ENCODE peak calls at places on chromosomes 4 and X, in eight cellular contexts. Z is body of pancreas; T is gastrocnemius medialis; J is CD4-positive, alpha-beta T cell; S is mucosa of descending colon; O is adrenal gland; G is brain microvascular endothelial cell; F is breast epithelium. E is an unnamed sample.

GRCh38 chr4:3614731-3614980 is 82.4 kb upstream of the LRPAP1 start:
- DNase-seq in Z (no peak), T (no peak), J (no peak), S (no peak), O (no peak), G (no peak), F (no peak), E (no peak)

GRCh38 chr4:94274912-94275311 is 67.2 kb downstream of the SMARCAD1 start:
- DNase-seq in Z (no peak), T (no peak), J (no peak), S (no peak), O (no peak), G (no peak), F (no peak), E (no peak)

GRCh38 chrX:85084770-85085393 is 81.2 kb downstream of the APOOL start:
- DNase-seq in Z (peak), T (no peak), J (no peak), S (peak), O (peak), G (peak), F (no peak), E (no peak)

GRCh38 chrX:74536142-74537010 is 78.0 kb downstream of the RLIM start:
- DNase-seq in Z (peak), T (peak), J (no peak), S (peak), O (peak), G (peak), F (peak), E (peak)

GRCh38 chrX:3244203-3244743 is 102.2 kb downstream of the MXRA5 start:
- DNase-seq in Z (no peak), T (no peak), J (no peak), S (no peak), O (no peak), G (peak), F (no peak), E (no peak)

GRCh38 chr4:168019019-168019651 is 73.2 kb upstream of the ANXA10 start:
- DNase-seq in Z (no peak), T (no peak), J (no peak), S (no peak), O (no peak), G (peak), F (no peak), E (no peak)

GRCh38 chr4:162865102-162865501 is 301.6 kb downstream of the NAF1 start:
- DNase-seq in Z (no peak), T (no peak), J (no peak), S (peak), O (no peak), G (no peak), F (no peak), E (no peak)

GRCh38 chrX:53073115-53073581 is 9.0 kb upstream of the TSPYL2 start:
- DNase-seq in Z (no peak), T (no peak), J (no peak), S (no peak), O (no peak), G (no peak), F (no peak), E (no peak)

GRCh38 chr4:8564595-8564994 is 15.6 kb upstream of the GPR78 start:
- DNase-seq in Z (no peak), T (no peak), J (no peak), S (no peak), O (no peak), G (no peak), F (no peak), E (no peak)

GRCh38 chr4:37537484-37537883 is 148.7 kb downstream of the RELL1 start:
- DNase-seq in Z (no peak), T (no peak), J (no peak), S (no peak), O (no peak), G (no peak), F (no peak), E (no peak)

GRCh38 chr4:83010522-83011318 is at the start of gene LIN54:
- DNase-seq in Z (peak), T (peak), J (peak), S (peak), O (peak), G (peak), F (peak), E (peak)

GRCh38 chr4:187922274-187922673 is 73.3 kb upstream of the ZFP42 start:
- DNase-seq in Z (no peak), T (no peak), J (no peak), S (no peak), O (no peak), G (no peak), F (no peak), E (no peak)

GRCh38 chrX:17376381-17377046 is 1.5 kb downstream of the NHS start:
- DNase-seq in Z (no peak), T (no peak), J (no peak), S (no peak), O (peak), G (no peak), F (no peak), E (no peak)

GRCh38 chr4:1002131-1002630 is 9.0 kb upstream of the SLC26A1 start:
- DNase-seq in Z (peak), T (no peak), J (no peak), S (no peak), O (peak), G (no peak), F (no peak), E (no peak)

GRCh38 chrX:70007946-70008345 is 41.8 kb downstream of the AWAT2 start:
- DNase-seq in Z (no peak), T (no peak), J (no peak), S (no peak), O (no peak), G (no peak), F (no peak), E (no peak)

GRCh38 chr4:186058253-186058979 is 10.5 kb upstream of the TLR3 start:
- DNase-seq in Z (no peak), T (no peak), J (no peak), S (no peak), O (no peak), G (no peak), F (no peak), E (no peak)

GRCh38 chr4:139164731-139165130 is 12.3 kb downstream of the ELF2 start:
- DNase-seq in Z (no peak), T (no peak), J (no peak), S (no peak), O (no peak), G (no peak), F (no peak), E (no peak)

GRCh38 chrX:47420264-47420663 is 49.9 kb downstream of the ZNF157 start:
- DNase-seq in Z (no peak), T (no peak), J (no peak), S (no peak), O (no peak), G (no peak), F (no peak), E (no peak)

GRCh38 chrX:144730486-144730885 is 516.8 kb upstream of the SPANXN1 start:
- DNase-seq in Z (no peak), T (no peak), J (no peak), S (no peak), O (no peak), G (no peak), F (no peak), E (no peak)

GRCh38 chrX:108131471-108131870 is 39.9 kb downstream of the ATG4A start:
- DNase-seq in Z (no peak), T (no peak), J (no peak), S (no peak), O (no peak), G (peak), F (no peak), E (no peak)

GRCh38 chr4:1759818-1760223 is 33.3 kb upstream of the FGFR3 start:
- DNase-seq in Z (no peak), T (no peak), J (no peak), S (no peak), O (no peak), G (no peak), F (no peak), E (no peak)

GRCh38 chrX:39204945-39205344 is 403.7 kb downstream of the MID1IP1 start:
- DNase-seq in Z (no peak), T (no peak), J (no peak), S (no peak), O (no peak), G (no peak), F (no peak), E (no peak)

GRCh38 chrX:146224442-146224841 is 406.8 kb downstream of the SLITRK2 start:
- DNase-seq in Z (no peak), T (no peak), J (no peak), S (no peak), O (no peak), G (no peak), F (no peak), E (no peak)

GRCh38 chr4:55906999-55907398 is 41.7 kb upstream of the CEP135 start:
- DNase-seq in Z (no peak), T (no peak), J (no peak), S (no peak), O (no peak), G (no peak), F (no peak), E (no peak)

GRCh38 chr4:46219872-46220271 is 96.0 kb upstream of the GABRG1 start:
- DNase-seq in Z (no peak), T (no peak), J (no peak), S (no peak), O (no peak), G (no peak), F (no peak), E (no peak)

GRCh38 chrX:1393871-1394615 is 2.1 kb upstream of the SLC25A6 start:
- DNase-seq in Z (peak), T (no peak), J (no peak), S (no peak), O (peak), G (no peak), F (no peak), E (no peak)

GRCh38 chr4:118014831-118015230 is 19.5 kb upstream of the NDST3 start:
- DNase-seq in Z (no peak), T (no peak), J (no peak), S (no peak), O (no peak), G (no peak), F (no peak), E (no peak)

DNA sequence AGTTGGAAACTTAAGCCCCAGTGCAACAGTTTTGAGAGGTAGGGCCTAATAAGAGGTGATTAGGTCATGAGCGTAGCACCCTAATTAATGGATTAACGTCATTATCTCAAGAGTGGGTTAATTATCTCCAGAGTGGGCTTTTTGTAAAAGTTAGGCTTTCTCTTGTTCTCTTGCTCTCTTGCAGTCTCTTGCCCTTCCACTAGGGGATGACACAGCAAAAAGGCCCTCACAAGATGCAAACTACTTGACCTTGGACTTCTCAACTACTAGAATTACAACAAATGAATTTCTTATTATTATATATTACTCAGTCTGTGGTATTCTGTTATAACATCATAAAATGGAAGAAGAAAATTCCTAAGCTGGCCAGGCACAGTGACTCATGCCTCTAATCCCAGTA is 22.1 kb upstream of the NDST3 start:
- DNase-seq in Z (no peak), T (no peak), J (no peak), S (no peak), O (no peak), G (no peak), F (no peak), E (no peak)
- TF ChIP-seq CTCF in Z (no peak), T (no peak), J (no peak), S (no peak), O (no peak), G (peak), F (no peak), E (no peak)

GRCh38 chr4:84639143-84639542 is 56.2 kb downstream of the CDS1 start:
- DNase-seq in Z (no peak), T (no peak), J (no peak), S (no peak), O (no peak), G (no peak), F (no peak), E (no peak)

GRCh38 chr4:84631573-84631972 is 48.6 kb downstream of the CDS1 start:
- DNase-seq in Z (no peak), T (no peak), J (no peak), S (no peak), O (no peak), G (no peak), F (no peak), E (no peak)

GRCh38 chr4:84638092-84638491 is 55.2 kb downstream of the CDS1 start:
- DNase-seq in Z (no peak), T (no peak), J (no peak), S (no peak), O (no peak), G (no peak), F (no peak), E (no peak)

GRCh38 chr4:84632092-84632491 is 49.2 kb downstream of the CDS1 start:
- DNase-seq in Z (no peak), T (no peak), J (no peak), S (no peak), O (no peak), G (peak), F (no peak), E (no peak)

GRCh38 chr4:84634961-84635360 is 52.0 kb downstream of the CDS1 start:
- DNase-seq in Z (no peak), T (no peak), J (no peak), S (no peak), O (no peak), G (no peak), F (no peak), E (no peak)
- TF ChIP-seq CTCF in Z (no peak), T (no peak), J (no peak), S (no peak), O (no peak), G (no peak), F (no peak), E (no peak)

DNA sequence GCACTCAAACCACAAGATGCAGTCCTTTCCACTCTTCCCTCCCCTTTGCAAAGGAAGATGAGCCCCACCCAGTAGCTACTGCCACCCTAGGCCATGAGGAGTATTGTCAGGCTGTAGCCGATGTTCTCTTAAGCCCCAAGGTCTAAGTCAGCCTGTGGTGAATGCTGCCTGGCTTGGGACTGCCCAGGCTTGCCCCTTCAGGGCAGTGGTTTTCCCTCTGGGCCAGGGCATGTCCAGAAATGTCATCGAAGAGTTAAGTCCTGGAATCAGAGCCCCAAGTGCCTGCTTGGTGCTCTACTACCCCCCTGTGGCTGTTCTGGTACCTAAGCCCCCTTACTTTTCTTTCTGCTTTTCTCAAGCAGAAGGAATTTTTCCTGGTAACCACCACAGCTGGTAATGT is 11.8 kb upstream of the PGK1 start:
- DNase-seq in Z (no peak), T (no peak), J (no peak), S (no peak), O (no peak), G (peak), F (no peak), E (no peak)
- TF ChIP-seq CTCF in Z (no peak), T (peak), J (no peak), S (no peak), O (no peak), G (peak), F (no peak), E (no peak)

DNA sequence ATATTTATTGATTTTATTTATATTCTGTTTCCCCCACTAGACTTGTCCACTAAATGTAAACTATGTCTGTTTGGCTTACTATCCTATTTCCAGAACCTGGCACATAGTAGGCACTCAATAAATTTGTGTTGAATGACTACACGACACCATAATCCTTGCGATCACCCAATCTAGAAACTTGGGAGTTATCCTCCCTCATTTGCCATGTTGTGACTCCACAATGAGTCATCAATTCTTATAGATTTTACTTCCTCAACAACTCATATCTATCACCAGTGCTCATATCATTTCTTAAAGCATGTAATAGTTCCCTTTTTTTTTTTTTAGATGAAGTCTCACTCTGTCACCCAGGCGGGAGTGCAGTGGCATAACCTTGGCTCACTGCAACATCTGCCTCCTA is 39.9 kb upstream of the VAMP7 start:
- DNase-seq in Z (no peak), T (no peak), J (no peak), S (no peak), O (no peak), G (no peak), F (no peak), E (no peak)
- TF ChIP-seq CTCF in Z (no peak), T (no peak), J (no peak), S (no peak), O (no peak), G (no peak), F (no peak), E (no peak)

DNA sequence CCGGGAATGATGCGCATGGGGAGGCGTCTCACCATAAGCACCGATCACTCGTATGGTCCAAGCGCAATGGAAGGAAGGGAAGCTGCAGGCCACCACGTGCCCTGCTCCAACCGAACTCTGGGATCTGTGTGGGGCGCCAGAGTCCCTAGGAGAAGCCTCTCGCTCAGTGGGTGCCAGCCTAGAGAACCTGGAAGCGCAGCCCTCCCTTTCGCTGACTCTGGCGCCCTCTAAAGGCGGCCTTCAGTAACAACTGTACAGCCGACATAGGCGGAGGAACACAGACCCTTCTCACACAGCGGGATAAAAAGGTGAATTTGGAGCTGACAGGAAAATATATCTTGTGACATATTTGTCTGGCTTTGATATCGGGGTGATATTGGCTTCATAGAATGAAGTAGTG is 76.0 kb downstream of the INTS6L start:
- DNase-seq in Z (peak), T (no peak), J (peak), S (peak), O (peak), G (no peak), F (no peak), E (no peak)
- TF ChIP-seq CTCF in Z (no peak), T (peak), J (peak), S (no peak), O (peak), G (peak), F (peak), E (no peak)

GRCh38 chrX:25968920-25969319 is 169.2 kb upstream of the MAGEB18 start:
- DNase-seq in Z (peak), T (no peak), J (no peak), S (no peak), O (peak), G (no peak), F (no peak), E (no peak)
- TF ChIP-seq CTCF in Z (peak), T (no peak), J (no peak), S (no peak), O (peak), G (peak), F (no peak), E (no peak)

GRCh38 chr4:95835672-95836071 is 4.2 kb upstream of the PDHA2 start:
- DNase-seq in Z (no peak), T (no peak), J (no peak), S (peak), O (no peak), G (no peak), F (no peak), E (no peak)
- TF ChIP-seq CTCF in Z (no peak), T (no peak), J (no peak), S (no peak), O (no peak), G (peak), F (no peak), E (no peak)

DNA sequence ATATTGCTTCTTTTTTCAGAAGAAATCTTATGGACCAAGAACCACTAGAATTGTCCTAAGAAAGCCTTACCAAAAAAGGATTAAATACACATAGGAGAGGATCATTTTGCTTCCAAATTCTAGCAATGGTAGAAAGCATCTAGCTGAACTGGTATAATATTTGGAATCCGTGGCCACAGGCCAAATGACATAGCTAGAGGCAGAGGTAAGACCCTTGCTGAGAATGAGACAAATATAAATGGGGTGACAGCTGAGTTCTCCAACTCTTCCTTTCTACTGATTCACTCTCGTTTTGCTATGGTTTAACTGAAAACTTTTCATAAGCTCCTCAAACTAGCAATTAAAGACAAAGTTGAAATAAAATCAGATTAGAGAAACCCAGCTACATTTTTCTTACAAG is 149.9 kb downstream of the TTC29 start:
- DNase-seq in Z (no peak), T (no peak), J (no peak), S (no peak), O (no peak), G (no peak), F (no peak), E (no peak)
- TF ChIP-seq CTCF in Z (no peak), T (no peak), J (no peak), S (no peak), O (no peak), G (no peak), F (no peak), E (no peak)

E was measured in omental fat pad.